ENCODE peak calls at places on chromosomes 16 and 17, in nine cellular contexts. One of them, this sample, is unnamed.

GRCh38 chr16:8048433-8048832 is 541.9 kb downstream of the TMEM114 start:
- DNase-seq in neural progenitor cell: no peak
- DNase-seq in GM23248: no peak
- DNase-seq in K562: no peak
- DNase-seq in HCT116: no peak
- DNase-seq in DND-41: no peak
- DNase-seq in GM12878: no peak
- DNase-seq in endothelial cell of umbilical vein: no peak
- DNase-seq in H1: no peak
- DNase-seq in this sample: no peak

GRCh38 chr17:38916771-38917170 is 8.6 kb upstream of the LASP1NB start:
- DNase-seq in GM12878: no peak
- DNase-seq in DND-41: no peak
- DNase-seq in GM23248: no peak
- DNase-seq in HCT116: no peak
- DNase-seq in endothelial cell of umbilical vein: no peak
- DNase-seq in neural progenitor cell: no peak
- DNase-seq in H1: no peak
- DNase-seq in K562: no peak
- DNase-seq in this sample: no peak

GRCh38 chr16:22625948-22626347 is 115.3 kb downstream of the NPIPB5 start:
- DNase-seq in neural progenitor cell: no peak
- DNase-seq in endothelial cell of umbilical vein: no peak
- DNase-seq in HCT116: no peak
- DNase-seq in DND-41: no peak
- DNase-seq in H1: no peak
- DNase-seq in K562: no peak
- DNase-seq in GM23248: peak
- DNase-seq in GM12878: no peak
- DNase-seq in this sample: no peak

GRCh38 chr16:23595246-23595950 is 718 bp downstream of the NDUFAB1 start:
- DNase-seq in K562: no peak
- DNase-seq in HCT116: no peak
- DNase-seq in endothelial cell of umbilical vein: no peak
- DNase-seq in neural progenitor cell: no peak
- DNase-seq in H1: no peak
- DNase-seq in DND-41: no peak
- DNase-seq in GM23248: peak
- DNase-seq in GM12878: no peak
- DNase-seq in this sample: no peak

GRCh38 chr17:17929655-17930380 is 42.4 kb downstream of the TOM1L2 start:
- DNase-seq in neural progenitor cell: no peak
- DNase-seq in DND-41: no peak
- DNase-seq in HCT116: no peak
- DNase-seq in H1: no peak
- DNase-seq in K562: no peak
- DNase-seq in GM12878: no peak
- DNase-seq in GM23248: peak
- DNase-seq in endothelial cell of umbilical vein: no peak
- DNase-seq in this sample: no peak

GRCh38 chr17:3535253-3535995 is 22.2 kb downstream of the TRPV3 start:
- DNase-seq in DND-41: no peak
- DNase-seq in K562: peak
- DNase-seq in HCT116: peak
- DNase-seq in GM12878: no peak
- DNase-seq in neural progenitor cell: peak
- DNase-seq in GM23248: peak
- DNase-seq in H1: peak
- DNase-seq in endothelial cell of umbilical vein: peak
- DNase-seq in this sample: no peak

GRCh38 chr17:57940217-57940616 is 15.0 kb downstream of the CUEDC1 start:
- DNase-seq in H1: no peak
- DNase-seq in neural progenitor cell: no peak
- DNase-seq in K562: no peak
- DNase-seq in GM23248: no peak
- DNase-seq in GM12878: no peak
- DNase-seq in DND-41: no peak
- DNase-seq in endothelial cell of umbilical vein: no peak
- DNase-seq in HCT116: no peak
- DNase-seq in this sample: no peak

GRCh38 chr16:62353355-62353754 is 317.1 kb upstream of the CDH8 start:
- DNase-seq in DND-41: no peak
- DNase-seq in HCT116: no peak
- DNase-seq in K562: no peak
- DNase-seq in H1: no peak
- DNase-seq in GM23248: no peak
- DNase-seq in GM12878: no peak
- DNase-seq in endothelial cell of umbilical vein: no peak
- DNase-seq in neural progenitor cell: no peak
- DNase-seq in this sample: no peak

GRCh38 chr17:33121756-33122155 is 130.1 kb downstream of the SPACA3 start:
- DNase-seq in neural progenitor cell: no peak
- DNase-seq in endothelial cell of umbilical vein: no peak
- DNase-seq in GM23248: no peak
- DNase-seq in DND-41: no peak
- DNase-seq in HCT116: no peak
- DNase-seq in GM12878: no peak
- DNase-seq in H1: no peak
- DNase-seq in K562: no peak
- DNase-seq in this sample: no peak

GRCh38 chr17:81518113-81518784 is 5.7 kb upstream of the ACTG1 start:
- DNase-seq in GM12878: no peak
- DNase-seq in HCT116: no peak
- DNase-seq in neural progenitor cell: peak
- DNase-seq in H1: no peak
- DNase-seq in DND-41: no peak
- DNase-seq in endothelial cell of umbilical vein: no peak
- DNase-seq in GM23248: peak
- DNase-seq in K562: no peak
- DNase-seq in this sample: peak

GRCh38 chr17:4541328-4542002 is 13.7 kb downstream of the MYBBP1A start:
- DNase-seq in DND-41: no peak
- DNase-seq in H1: no peak
- DNase-seq in HCT116: no peak
- DNase-seq in neural progenitor cell: no peak
- DNase-seq in endothelial cell of umbilical vein: no peak
- DNase-seq in GM23248: no peak
- DNase-seq in K562: no peak
- DNase-seq in GM12878: no peak
- DNase-seq in this sample: no peak

GRCh38 chr16:77787452-77787851 is 912 bp upstream of the VAT1L start:
- DNase-seq in H1: no peak
- DNase-seq in GM23248: no peak
- DNase-seq in DND-41: no peak
- DNase-seq in neural progenitor cell: no peak
- DNase-seq in endothelial cell of umbilical vein: no peak
- DNase-seq in HCT116: no peak
- DNase-seq in K562: no peak
- DNase-seq in GM12878: no peak
- DNase-seq in this sample: no peak

GRCh38 chr16:77786448-77786847 is 1.9 kb upstream of the VAT1L start:
- DNase-seq in K562: no peak
- DNase-seq in endothelial cell of umbilical vein: no peak
- DNase-seq in H1: no peak
- DNase-seq in DND-41: no peak
- DNase-seq in neural progenitor cell: no peak
- DNase-seq in HCT116: no peak
- DNase-seq in GM12878: no peak
- DNase-seq in GM23248: no peak
- DNase-seq in this sample: no peak

GRCh38 chr16:77789646-77790370 is 1.4 kb downstream of the VAT1L start:
- DNase-seq in GM23248: peak
- DNase-seq in HCT116: no peak
- DNase-seq in endothelial cell of umbilical vein: no peak
- DNase-seq in GM12878: no peak
- DNase-seq in H1: no peak
- DNase-seq in neural progenitor cell: peak
- DNase-seq in K562: no peak
- DNase-seq in DND-41: no peak
- DNase-seq in this sample: no peak

GRCh38 chr16:77789085-77789611 is 784 bp downstream of the VAT1L start:
- DNase-seq in GM23248: peak
- DNase-seq in K562: no peak
- DNase-seq in H1: no peak
- DNase-seq in GM12878: no peak
- DNase-seq in DND-41: no peak
- DNase-seq in endothelial cell of umbilical vein: no peak
- DNase-seq in neural progenitor cell: peak
- DNase-seq in HCT116: no peak
- DNase-seq in this sample: no peak

GRCh38 chr16:77788196-77789084 is at the start of gene VAT1L:
- DNase-seq in GM23248: peak
- DNase-seq in K562: peak
- DNase-seq in neural progenitor cell: peak
- DNase-seq in DND-41: no peak
- DNase-seq in GM12878: no peak
- DNase-seq in H1: peak
- DNase-seq in endothelial cell of umbilical vein: peak
- DNase-seq in HCT116: no peak
- DNase-seq in this sample: no peak
- TF ChIP-seq EZH2 in GM23248: no peak
- TF ChIP-seq EZH2 in K562: no peak
- TF ChIP-seq EZH2 in neural progenitor cell: no peak
- TF ChIP-seq EZH2 in DND-41: no peak
- TF ChIP-seq EZH2 in GM12878: no peak
- TF ChIP-seq EZH2 in H1: no peak
- TF ChIP-seq EZH2 in endothelial cell of umbilical vein: no peak
- TF ChIP-seq EZH2 in HCT116: no peak
- TF ChIP-seq EZH2 in this sample: no peak

GRCh38 chr16:30186782-30187555 is 3.6 kb downstream of the CORO1A start:
- DNase-seq in GM12878: peak
- DNase-seq in H1: no peak
- DNase-seq in neural progenitor cell: peak
- DNase-seq in endothelial cell of umbilical vein: peak
- DNase-seq in K562: peak
- DNase-seq in GM23248: peak
- DNase-seq in DND-41: peak
- DNase-seq in HCT116: no peak
- DNase-seq in this sample: no peak
- H3K4me3 ChIP-seq in GM12878: peak
- H3K4me3 ChIP-seq in H1: no peak
- H3K4me3 ChIP-seq in neural progenitor cell: no peak
- H3K4me3 ChIP-seq in endothelial cell of umbilical vein: no peak
- H3K4me3 ChIP-seq in K562: no peak
- H3K4me3 ChIP-seq in GM23248: no peak
- H3K4me3 ChIP-seq in DND-41: no peak
- H3K4me3 ChIP-seq in HCT116: no peak
- H3K4me3 ChIP-seq in this sample: no peak

DNA sequence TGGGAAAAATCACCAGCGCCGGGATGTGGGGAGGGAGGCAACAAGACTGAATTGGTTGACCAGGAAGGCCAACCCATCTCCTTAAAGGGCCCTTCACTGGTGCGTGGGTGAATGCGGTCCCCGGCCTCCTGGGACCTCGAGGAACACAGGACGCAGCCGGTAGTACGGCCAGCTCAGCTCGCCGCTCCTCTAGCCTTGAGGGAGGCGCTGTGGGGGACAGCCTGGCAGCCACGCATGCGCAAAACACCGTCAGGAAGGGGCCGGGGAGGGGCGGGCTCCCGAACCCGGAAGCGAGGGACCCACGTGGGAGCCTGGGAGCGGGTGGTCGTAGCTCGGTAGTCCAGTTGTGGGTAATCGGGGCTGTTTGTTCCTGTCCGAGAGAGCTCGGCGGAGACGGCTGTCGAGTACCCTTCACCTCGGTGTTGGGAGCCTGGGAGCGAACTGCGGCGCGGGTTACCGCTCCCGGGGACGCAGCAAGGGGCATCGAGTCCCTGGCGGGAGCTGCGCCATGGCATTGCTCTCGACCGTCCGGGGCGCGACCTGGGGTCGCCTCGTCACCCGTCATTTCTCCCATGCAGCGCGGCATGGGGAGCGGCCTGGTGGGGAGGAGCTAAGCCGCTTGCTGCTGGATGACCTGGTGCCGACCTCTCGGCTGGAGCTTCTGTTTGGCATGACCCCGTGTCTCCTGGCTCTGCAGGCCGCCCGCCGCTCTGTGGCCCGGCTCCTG is at the start of gene MRM1:
- DNase-seq in neural progenitor cell: peak
- DNase-seq in K562: peak
- DNase-seq in GM23248: peak
- DNase-seq in HCT116: peak
- DNase-seq in GM12878: peak
- DNase-seq in H1: peak
- DNase-seq in DND-41: peak
- DNase-seq in endothelial cell of umbilical vein: peak
- DNase-seq in this sample: peak
- TF ChIP-seq EZH2 in neural progenitor cell: no peak
- TF ChIP-seq EZH2 in K562: no peak
- TF ChIP-seq EZH2 in GM23248: no peak
- TF ChIP-seq EZH2 in HCT116: no peak
- TF ChIP-seq EZH2 in GM12878: no peak
- TF ChIP-seq EZH2 in H1: peak
- TF ChIP-seq EZH2 in DND-41: no peak
- TF ChIP-seq EZH2 in endothelial cell of umbilical vein: no peak
- TF ChIP-seq EZH2 in this sample: no peak

GRCh38 chr17:1785925-1786324 is 24.1 kb downstream of the SERPINF1 start:
- DNase-seq in DND-41: no peak
- DNase-seq in GM12878: no peak
- DNase-seq in H1: no peak
- DNase-seq in HCT116: no peak
- DNase-seq in GM23248: no peak
- DNase-seq in neural progenitor cell: no peak
- DNase-seq in endothelial cell of umbilical vein: no peak
- DNase-seq in K562: no peak
- DNase-seq in this sample: no peak

GRCh38 chr17:1782171-1782567 is 20.3 kb downstream of the SERPINF1 start:
- DNase-seq in GM12878: no peak
- DNase-seq in H1: no peak
- DNase-seq in HCT116: no peak
- DNase-seq in GM23248: no peak
- DNase-seq in DND-41: no peak
- DNase-seq in neural progenitor cell: no peak
- DNase-seq in endothelial cell of umbilical vein: no peak
- DNase-seq in K562: no peak
- DNase-seq in this sample: no peak

GRCh38 chr17:1786708-1787107 is 24.8 kb downstream of the SERPINF1 start:
- DNase-seq in DND-41: no peak
- DNase-seq in endothelial cell of umbilical vein: no peak
- DNase-seq in GM12878: no peak
- DNase-seq in neural progenitor cell: no peak
- DNase-seq in GM23248: no peak
- DNase-seq in HCT116: no peak
- DNase-seq in H1: no peak
- DNase-seq in K562: no peak
- DNase-seq in this sample: no peak

GRCh38 chr17:1783834-1784611 is 22.2 kb downstream of the SERPINF1 start:
- DNase-seq in neural progenitor cell: peak
- DNase-seq in GM23248: peak
- DNase-seq in GM12878: no peak
- DNase-seq in HCT116: peak
- DNase-seq in DND-41: no peak
- DNase-seq in K562: peak
- DNase-seq in endothelial cell of umbilical vein: peak
- DNase-seq in H1: no peak
- DNase-seq in this sample: no peak

DNA sequence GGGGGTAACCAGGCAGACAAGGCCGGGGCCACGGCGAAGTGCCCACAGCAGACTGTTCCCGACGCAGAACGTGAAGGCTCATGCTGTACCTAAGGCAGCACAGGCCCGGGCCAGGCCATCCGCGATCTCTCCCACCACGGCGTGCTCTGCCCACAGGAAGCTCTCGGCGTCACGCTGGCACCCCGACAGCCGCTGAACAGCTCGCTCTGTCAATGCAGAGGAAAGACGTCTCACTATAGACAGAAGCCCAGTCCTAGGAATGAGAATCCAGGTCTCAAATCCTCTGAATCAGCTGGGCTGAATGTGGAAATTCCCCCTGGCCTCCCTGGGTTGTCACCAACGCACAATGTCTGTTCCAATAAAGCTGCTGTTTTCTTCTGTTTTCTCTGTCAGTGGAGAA is 21.4 kb downstream of the SERPINF1 start:
- DNase-seq in neural progenitor cell: no peak
- DNase-seq in HCT116: no peak
- DNase-seq in H1: no peak
- DNase-seq in GM12878: no peak
- DNase-seq in DND-41: no peak
- DNase-seq in K562: no peak
- DNase-seq in endothelial cell of umbilical vein: no peak
- DNase-seq in GM23248: peak
- DNase-seq in this sample: no peak
- H3K4me3 ChIP-seq in neural progenitor cell: no peak
- H3K4me3 ChIP-seq in HCT116: no peak
- H3K4me3 ChIP-seq in H1: no peak
- H3K4me3 ChIP-seq in GM12878: no peak
- H3K4me3 ChIP-seq in DND-41: no peak
- H3K4me3 ChIP-seq in K562: no peak
- H3K4me3 ChIP-seq in endothelial cell of umbilical vein: no peak
- H3K4me3 ChIP-seq in GM23248: peak
- H3K4me3 ChIP-seq in this sample: no peak

This sample was measured in PC-9.